ENCODE peak calls at places on chromosomes 5 and 9, in five cellular contexts. I is bronchial epithelial cell, Z is BJ, P is AG10803, Q is Panc1. H is an unnamed sample.

GRCh38 chr9:38700695-38701094 is 19.2 kb downstream of the FAM240B start:
- DNase-seq in I (peak), Z (no peak), P (no peak), Q (no peak), H (peak)

GRCh38 chr5:32531885-32532520 is 53.4 kb upstream of the SUB1 start:
- DNase-seq in I (peak), Z (peak), P (peak), Q (peak), H (peak)

GRCh38 chr5:159838551-159839222 is 77.6 kb upstream of the ADRA1B start:
- DNase-seq in I (peak), Z (no peak), P (no peak), Q (no peak), H (peak)

GRCh38 chr9:117763314-117763713 is 59.1 kb downstream of the TLR4 start:
- DNase-seq in I (peak), Z (peak), P (peak), Q (no peak), H (peak)

GRCh38 chr5:32714836-32715235 is 3.7 kb downstream of the NPR3 start:
- DNase-seq in I (no peak), Z (no peak), P (peak), Q (no peak), H (no peak)

GRCh38 chr5:7850533-7851239 is at the start of gene CFAP90:
- DNase-seq in I (no peak), Z (no peak), P (peak), Q (no peak), H (peak)

GRCh38 chr5:175252234-175252805 is 191.7 kb downstream of the DRD1 start:
- DNase-seq in I (no peak), Z (no peak), P (peak), Q (no peak), H (no peak)

GRCh38 chr9:76255781-76256455 is 138.3 kb downstream of the RFK start:
- DNase-seq in I (peak), Z (peak), P (peak), Q (no peak), H (peak)

GRCh38 chr9:15277400-15278137 is 29.4 kb downstream of the TTC39B start:
- DNase-seq in I (peak), Z (no peak), P (peak), Q (no peak), H (peak)

GRCh38 chr5:138536665-138537315 is 6.2 kb downstream of the ETF1 start:
- DNase-seq in I (no peak), Z (no peak), P (no peak), Q (no peak), H (peak)

GRCh38 chr5:10647640-10648039 is 83.8 kb downstream of the ANKRD33B start:
- DNase-seq in I (no peak), Z (no peak), P (no peak), Q (no peak), H (no peak)

GRCh38 chr5:172611913-172612312 is 29.1 kb upstream of the NEURL1B start:
- DNase-seq in I (no peak), Z (no peak), P (no peak), Q (no peak), H (no peak)

GRCh38 chr5:124590686-124591085 is 155.8 kb downstream of the ZNF608 start:
- DNase-seq in I (no peak), Z (no peak), P (no peak), Q (no peak), H (no peak)

GRCh38 chr5:157222506-157223230 is 42.0 kb downstream of the ITK start:
- DNase-seq in I (no peak), Z (no peak), P (peak), Q (no peak), H (peak)

GRCh38 chr5:138336952-138337684 is 948 bp upstream of the FAM53C start:
- DNase-seq in I (no peak), Z (no peak), P (peak), Q (peak), H (peak)

GRCh38 chr5:68423154-68423811 is 207.7 kb downstream of the PIK3R1 start:
- DNase-seq in I (no peak), Z (no peak), P (no peak), Q (no peak), H (no peak)

GRCh38 chr9:127538849-127539258 is 73.2 kb upstream of the STXBP1 start:
- DNase-seq in I (no peak), Z (peak), P (peak), Q (no peak), H (peak)

GRCh38 chr5:423233-423565 is 19.8 kb upstream of the EXOC3 start:
- DNase-seq in I (no peak), Z (no peak), P (no peak), Q (no peak), H (no peak)

GRCh38 chr5:54722846-54723433 is 205.4 kb downstream of the SNX18 start:
- DNase-seq in I (peak), Z (peak), P (peak), Q (no peak), H (peak)

GRCh38 chr5:56259002-56259511 is 25.9 kb upstream of the ANKRD55 start:
- DNase-seq in I (peak), Z (peak), P (peak), Q (no peak), H (peak)

GRCh38 chr9:129258823-129259301 is 80.8 kb upstream of the IER5L start:
- DNase-seq in I (peak), Z (no peak), P (no peak), Q (no peak), H (no peak)

GRCh38 chr9:4855861-4856260 is 63.1 kb downstream of the RCL1 start:
- DNase-seq in I (peak), Z (no peak), P (peak), Q (no peak), H (peak)

GRCh38 chr9:4850611-4851010 is 57.9 kb downstream of the RCL1 start:
- DNase-seq in I (no peak), Z (no peak), P (no peak), Q (no peak), H (no peak)

GRCh38 chr9:4857163-4857562 is 64.4 kb downstream of the RCL1 start:
- DNase-seq in I (no peak), Z (no peak), P (peak), Q (no peak), H (no peak)

GRCh38 chr9:4852419-4852818 is 59.7 kb downstream of the RCL1 start:
- DNase-seq in I (no peak), Z (no peak), P (no peak), Q (no peak), H (no peak)

DNA sequence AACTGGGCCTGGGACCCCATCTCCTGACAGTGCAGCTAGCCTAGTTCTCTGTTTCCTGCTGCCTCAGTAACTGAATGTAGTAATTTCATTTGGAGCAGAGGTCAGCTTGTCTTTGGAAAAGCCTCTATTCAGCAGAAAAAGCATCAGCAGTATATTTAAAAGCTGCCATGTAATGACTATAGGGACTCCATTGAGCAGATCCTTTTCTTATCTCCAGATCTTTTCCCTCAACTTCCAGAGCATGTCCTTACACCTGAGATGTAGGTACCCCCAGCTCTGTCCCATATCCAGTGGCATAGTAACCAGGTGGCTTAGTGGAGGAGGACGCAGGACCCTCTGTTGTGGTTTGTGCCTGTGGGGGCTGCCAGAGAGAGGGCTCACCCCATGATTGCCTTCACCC is 61.4 kb downstream of the RCL1 start:
- DNase-seq in I (no peak), Z (no peak), P (no peak), Q (no peak), H (no peak)
- TF ChIP-seq CTCF in I (no peak), Z (no peak), P (no peak), Q (no peak), H (no peak)

DNA sequence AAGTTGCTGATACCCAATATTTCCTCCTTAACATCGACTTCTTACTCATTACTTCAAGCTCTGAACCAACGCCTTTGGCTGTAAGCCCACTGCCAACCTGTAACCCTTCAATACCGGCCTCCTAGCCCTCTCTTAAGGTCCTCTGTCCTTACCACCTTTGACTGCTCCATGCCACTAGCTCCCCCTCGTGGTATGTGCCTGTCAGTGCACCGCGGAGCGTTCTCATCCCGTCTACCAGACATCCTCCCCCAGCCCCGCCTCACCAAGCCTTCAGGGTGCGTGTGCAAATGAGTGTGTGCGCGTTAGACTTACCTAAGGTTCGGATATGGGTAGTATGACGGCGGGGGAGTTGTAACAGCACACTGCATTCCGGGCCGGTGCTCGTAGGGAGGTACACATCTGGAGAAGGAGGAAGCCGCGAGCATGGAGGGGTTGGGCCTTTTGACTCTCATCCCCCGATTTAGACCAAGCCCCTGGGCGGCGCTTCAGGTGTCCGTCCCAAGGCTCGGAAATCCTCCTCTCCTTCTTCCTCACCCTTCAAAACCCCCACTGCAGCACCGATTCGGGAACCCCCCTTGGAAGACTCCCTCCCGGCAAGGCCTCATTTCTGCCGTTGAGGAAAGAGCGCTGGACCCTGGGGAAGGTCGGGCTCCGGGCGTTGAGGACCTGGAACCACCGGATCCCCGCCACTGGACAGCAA is 2.8 kb upstream of the MYORG start:
- DNase-seq in I (peak), Z (no peak), P (peak), Q (peak), H (peak)
- H3K4me3 ChIP-seq in I (peak), Z (peak), P (peak), Q (peak), H (peak)

DNA sequence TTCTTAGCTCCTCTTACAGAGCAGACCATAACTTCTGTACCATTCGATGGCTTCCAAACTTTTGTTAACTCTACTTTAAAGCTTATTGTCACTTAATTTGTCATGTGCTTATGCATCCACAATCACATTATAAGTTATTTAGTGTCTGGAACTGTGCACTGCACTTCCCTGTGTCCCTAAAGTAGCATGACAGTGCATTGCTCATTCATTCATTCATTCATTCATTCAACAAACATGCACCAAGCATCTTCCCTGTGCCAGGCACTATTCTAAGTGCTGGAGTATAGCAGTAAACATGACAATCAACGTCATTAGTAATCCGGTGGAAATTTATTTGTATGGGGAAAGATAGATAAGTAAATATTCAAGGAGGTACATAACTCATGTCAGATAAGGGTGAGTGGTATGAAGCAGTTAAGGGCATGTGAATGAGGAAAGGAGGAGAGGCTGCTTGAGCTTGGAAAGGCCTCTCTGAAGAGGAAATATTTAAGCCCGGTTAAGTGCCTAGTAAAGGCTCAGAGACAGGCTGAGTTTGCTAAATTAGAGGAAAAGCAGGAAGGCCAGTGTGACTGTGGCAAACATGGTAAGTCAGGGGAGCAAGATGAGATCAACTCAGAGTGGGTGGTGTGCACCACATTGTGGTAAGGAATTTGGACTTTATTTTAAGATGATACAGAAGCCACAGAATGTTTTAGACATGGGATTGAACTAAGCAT is 54.3 kb downstream of the TSSK1B start:
- DNase-seq in I (no peak), Z (no peak), P (no peak), Q (no peak), H (no peak)
- TF ChIP-seq CTCF in I (no peak), Z (no peak), P (no peak), Q (no peak), H (no peak)

GRCh38 chr5:95081500-95082355 is 203.2 kb downstream of the MCTP1 start:
- DNase-seq in I (peak), Z (peak), P (peak), Q (peak), H (peak)

GRCh38 chr5:95078868-95079267 is 206.0 kb downstream of the MCTP1 start:
- DNase-seq in I (no peak), Z (no peak), P (no peak), Q (no peak), H (no peak)

GRCh38 chr5:95083606-95084005 is 201.3 kb downstream of the MCTP1 start:
- DNase-seq in I (no peak), Z (no peak), P (no peak), Q (no peak), H (no peak)

GRCh38 chr5:95080026-95080425 is 204.9 kb downstream of the MCTP1 start:
- DNase-seq in I (no peak), Z (no peak), P (no peak), Q (no peak), H (peak)

DNA sequence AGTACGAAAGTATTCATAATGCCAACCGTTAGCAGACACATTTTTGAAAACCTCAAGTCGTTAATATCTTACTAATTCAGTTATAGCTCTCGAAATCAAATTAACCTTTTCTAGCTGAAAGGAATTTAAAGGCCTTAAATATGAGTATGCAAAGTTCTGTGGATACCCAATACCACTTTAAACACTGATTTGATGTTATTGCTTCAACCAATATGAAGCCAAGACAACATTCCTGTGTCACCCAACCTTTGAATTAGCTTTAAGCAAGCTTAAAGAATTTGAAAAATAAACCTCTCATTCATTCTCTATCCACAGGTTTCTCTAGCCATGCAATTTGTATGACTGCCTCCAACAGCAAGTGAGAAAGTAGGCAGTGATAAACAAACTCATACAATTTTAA is 204.4 kb downstream of the MCTP1 start:
- DNase-seq in I (peak), Z (no peak), P (no peak), Q (no peak), H (no peak)
- H3K4me3 ChIP-seq in I (no peak), Z (no peak), P (no peak), Q (peak), H (peak)

GRCh38 chr5:135557034-135557838 is 21.5 kb upstream of the NEUROG1 start:
- DNase-seq in I (no peak), Z (no peak), P (no peak), Q (no peak), H (no peak)

GRCh38 chr5:135555530-135555929 is 19.8 kb upstream of the NEUROG1 start:
- DNase-seq in I (no peak), Z (no peak), P (no peak), Q (no peak), H (no peak)

GRCh38 chr5:135549413-135549812 is 13.6 kb upstream of the NEUROG1 start:
- DNase-seq in I (no peak), Z (no peak), P (no peak), Q (no peak), H (no peak)

GRCh38 chr5:135551593-135552447 is 16.1 kb upstream of the NEUROG1 start:
- DNase-seq in I (peak), Z (no peak), P (peak), Q (peak), H (peak)

GRCh38 chr5:135553688-135554462 is 18.1 kb upstream of the NEUROG1 start:
- DNase-seq in I (peak), Z (no peak), P (peak), Q (no peak), H (peak)
- TF ChIP-seq CTCF in I (peak), Z (peak), P (peak), Q (peak), H (peak)